ENCODE peak calls at places on chromosomes 7 and 10, in seven cellular contexts. K is Calu3; E is AG09319; G is tibial nerve; L is head of caudate nucleus; A is activated T-cell treated with anti-CD3 and anti-CD28 coated beads, Interleukin-2, amount 50 U/mL, for 72 hours; Y is GM12891. U is an unnamed sample.

GRCh38 chr7:91103365-91103764 is 160.9 kb upstream of the FZD1 start:
- DNase-seq in K (no peak), E (no peak), G (no peak), L (no peak), A (no peak), Y (no peak), U (no peak)

GRCh38 chr7:151448261-151449252 is 8.6 kb upstream of the CRYGN start:
- DNase-seq in K (peak), E (no peak), G (peak), L (peak), A (peak), Y (peak), U (peak)

GRCh38 chr10:13790196-13790595 is 203.4 kb downstream of the PRPF18 start:
- DNase-seq in K (no peak), E (no peak), G (no peak), L (no peak), A (no peak), Y (no peak), U (no peak)

GRCh38 chr7:43201912-43202311 is 89.5 kb downstream of the HECW1 start:
- DNase-seq in K (no peak), E (no peak), G (no peak), L (no peak), A (no peak), Y (no peak), U (no peak)

GRCh38 chr7:5396542-5396941 is 27.1 kb downstream of the TNRC18 start:
- DNase-seq in K (peak), E (no peak), G (no peak), L (no peak), A (peak), Y (peak), U (no peak)

GRCh38 chr10:86732771-86733170 is 23.6 kb upstream of the BMPR1A start:
- DNase-seq in K (no peak), E (no peak), G (no peak), L (no peak), A (no peak), Y (no peak), U (no peak)

GRCh38 chr10:60312818-60313588 is 76.7 kb downstream of the ANK3 start:
- DNase-seq in K (no peak), E (no peak), G (no peak), L (no peak), A (no peak), Y (no peak), U (no peak)

GRCh38 chr7:155163696-155164095 is 93.6 kb downstream of the HTR5A start:
- DNase-seq in K (no peak), E (no peak), G (no peak), L (no peak), A (no peak), Y (no peak), U (no peak)

GRCh38 chr7:155944901-155945300 is 132.6 kb upstream of the SHH start:
- DNase-seq in K (no peak), E (no peak), G (no peak), L (no peak), A (no peak), Y (no peak), U (no peak)

GRCh38 chr10:16477757-16478156 is 40.9 kb downstream of the PTER start:
- DNase-seq in K (no peak), E (no peak), G (no peak), L (no peak), A (no peak), Y (no peak), U (no peak)

GRCh38 chr10:1107679-1108078 is 51.5 kb downstream of the WDR37 start:
- DNase-seq in K (no peak), E (no peak), G (no peak), L (no peak), A (no peak), Y (no peak), U (no peak)

GRCh38 chr10:79206300-79207095 is 137.7 kb downstream of the ZMIZ1 start:
- DNase-seq in K (no peak), E (no peak), G (no peak), L (peak), A (no peak), Y (no peak), U (no peak)

GRCh38 chr7:139297795-139298194 is 43.3 kb upstream of the FMC1 start:
- DNase-seq in K (peak), E (no peak), G (no peak), L (no peak), A (no peak), Y (no peak), U (no peak)

GRCh38 chr10:122877264-122877663 is 2.1 kb downstream of the FAM24B start:
- DNase-seq in K (no peak), E (no peak), G (no peak), L (no peak), A (peak), Y (no peak), U (no peak)

GRCh38 chr7:152574892-152575511 is 100.9 kb downstream of the XRCC2 start:
- DNase-seq in K (no peak), E (no peak), G (no peak), L (no peak), A (no peak), Y (peak), U (no peak)

GRCh38 chr10:100970914-100971811 is 1.9 kb downstream of the SEMA4G start:
- DNase-seq in K (peak), E (no peak), G (no peak), L (no peak), A (no peak), Y (no peak), U (no peak)

GRCh38 chr7:44697136-44698045 is 51.3 kb upstream of the ZMIZ2 start:
- DNase-seq in K (no peak), E (no peak), G (no peak), L (no peak), A (no peak), Y (no peak), U (no peak)

GRCh38 chr7:151410405-151411390 is 860 bp upstream of the WDR86 start:
- DNase-seq in K (no peak), E (no peak), G (no peak), L (no peak), A (no peak), Y (peak), U (no peak)

GRCh38 chr10:133178357-133179127 is 18.5 kb downstream of the KNDC1 start:
- DNase-seq in K (no peak), E (no peak), G (no peak), L (peak), A (no peak), Y (no peak), U (no peak)

GRCh38 chr7:5689716-5690115 is 91.7 kb downstream of the RNF216 start:
- DNase-seq in K (no peak), E (no peak), G (no peak), L (no peak), A (no peak), Y (no peak), U (no peak)

GRCh38 chr10:12445701-12446334 is 96.5 kb downstream of the CAMK1D start:
- DNase-seq in K (no peak), E (no peak), G (no peak), L (no peak), A (no peak), Y (no peak), U (no peak)

GRCh38 chr10:98664329-98665042 is 217.8 kb upstream of the HPS1 start:
- DNase-seq in K (peak), E (no peak), G (no peak), L (no peak), A (peak), Y (peak), U (no peak)

GRCh38 chr7:43568529-43568928 is 14.4 kb upstream of the STK17A start:
- DNase-seq in K (no peak), E (no peak), G (no peak), L (no peak), A (no peak), Y (no peak), U (no peak)

GRCh38 chr10:44317856-44318255 is 67.0 kb downstream of the CXCL12 start:
- DNase-seq in K (no peak), E (no peak), G (no peak), L (no peak), A (no peak), Y (no peak), U (no peak)

GRCh38 chr7:104894998-104895850 is 118.8 kb upstream of the KMT2E start:
- DNase-seq in K (no peak), E (no peak), G (no peak), L (no peak), A (no peak), Y (no peak), U (no peak)

GRCh38 chr7:158017226-158018060 is 570.2 kb downstream of the PTPRN2 start:
- DNase-seq in K (no peak), E (no peak), G (no peak), L (peak), A (no peak), Y (no peak), U (no peak)

GRCh38 chr7:56026538-56026937 is 24.7 kb downstream of the PSPH start:
- DNase-seq in K (no peak), E (no peak), G (no peak), L (no peak), A (no peak), Y (no peak), U (no peak)

GRCh38 chr10:111872591-111872990 is 311.0 kb downstream of the GPAM start:
- DNase-seq in K (peak), E (no peak), G (no peak), L (no peak), A (no peak), Y (no peak), U (no peak)

GRCh38 chr10:113524539-113525490 is 28.0 kb upstream of the HABP2 start:
- DNase-seq in K (no peak), E (no peak), G (no peak), L (no peak), A (no peak), Y (no peak), U (no peak)

GRCh38 chr7:20508109-20508508 is 107.4 kb upstream of the ABCB5 start:
- DNase-seq in K (no peak), E (no peak), G (no peak), L (no peak), A (no peak), Y (no peak), U (no peak)

GRCh38 chr10:113704637-113705343 is 25.1 kb downstream of the CASP7 start:
- DNase-seq in K (peak), E (no peak), G (no peak), L (no peak), A (peak), Y (no peak), U (no peak)